ENCODE peak calls at places on chromosomes 12 and 14, in six cellular contexts. L, V, O, S, K and C are unnamed samples.
A peak's percentile ranks its signal among the peaks of the same experiment; 100 is the strongest.

GRCh38 chr12:126537961-126538530 is 1472.8 kb downstream of the AACS start:
- DNase-seq in L (no peak), V (no peak), O (no peak), S (no peak), K (no peak), C (no peak)

GRCh38 chr12:57657744-57658143 is 24.7 kb upstream of the B4GALNT1 start:
- DNase-seq in L (peak; percentile 5), V (no peak), O (no peak), S (no peak), K (no peak), C (no peak)

GRCh38 chr14:85607571-85608219 is 77.8 kb downstream of the FLRT2 start:
- DNase-seq in L (peak; percentile 97), V (no peak), O (no peak), S (no peak), K (no peak), C (peak; percentile 98)

GRCh38 chr12:67573456-67573855 is 75.1 kb upstream of the DYRK2 start:
- DNase-seq in L (no peak), V (no peak), O (no peak), S (no peak), K (no peak), C (no peak)

GRCh38 chr14:86781111-86781510 is 1211.9 kb downstream of the GALC start:
- DNase-seq in L (no peak), V (no peak), O (no peak), S (no peak), K (no peak), C (no peak)

GRCh38 chr12:90174198-90174510 is 465.5 kb upstream of the ATP2B1 start:
- DNase-seq in L (no peak), V (no peak), O (peak; percentile 14), S (no peak), K (no peak), C (peak; percentile 16)

GRCh38 chr12:41013921-41014642 is 174.0 kb upstream of the PDZRN4 start:
- DNase-seq in L (no peak), V (no peak), O (no peak), S (no peak), K (no peak), C (peak; percentile 16)

GRCh38 chr12:34395056-34396005 is 373.0 kb downstream of the ALG10 start:
- DNase-seq in L (no peak), V (no peak), O (no peak), S (no peak), K (no peak), C (no peak)

GRCh38 chr12:107635139-107635538 is 50.5 kb upstream of the PWP1 start:
- DNase-seq in L (peak; percentile 52), V (no peak), O (peak; percentile 90), S (peak; percentile 72), K (no peak), C (no peak)

GRCh38 chr14:94681300-94682060 is 69.3 kb downstream of the SERPINA3 start:
- DNase-seq in L (peak; percentile 42), V (no peak), O (peak; percentile 93), S (no peak), K (peak; percentile 29), C (no peak)

GRCh38 chr12:14999421-15000047 is 26.7 kb downstream of the PDE6H start:
- DNase-seq in L (no peak), V (no peak), O (no peak), S (no peak), K (no peak), C (peak; percentile 29)

GRCh38 chr14:38367922-38368321 is 112.0 kb upstream of the CLEC14A start:
- DNase-seq in L (no peak), V (no peak), O (no peak), S (no peak), K (no peak), C (no peak)

GRCh38 chr14:89654998-89655397 is 238.0 kb upstream of the FOXN3 start:
- DNase-seq in L (no peak), V (no peak), O (no peak), S (no peak), K (no peak), C (no peak)

GRCh38 chr14:51131516-51131915 is 36.6 kb upstream of the TRIM9 start:
- DNase-seq in L (no peak), V (no peak), O (peak; percentile 33), S (no peak), K (peak; percentile 81), C (no peak)

GRCh38 chr12:29273178-29273843 is 107.7 kb downstream of the ERGIC2 start:
- DNase-seq in L (no peak), V (no peak), O (no peak), S (no peak), K (no peak), C (no peak)
- H2AK5ac ChIP-seq in L (no peak overlapping the region), V (no peak overlapping the region), O (no peak overlapping the region), S (no peak overlapping the region), K (peak overlapping the region; percentile 7), C (no peak overlapping the region)

DNA sequence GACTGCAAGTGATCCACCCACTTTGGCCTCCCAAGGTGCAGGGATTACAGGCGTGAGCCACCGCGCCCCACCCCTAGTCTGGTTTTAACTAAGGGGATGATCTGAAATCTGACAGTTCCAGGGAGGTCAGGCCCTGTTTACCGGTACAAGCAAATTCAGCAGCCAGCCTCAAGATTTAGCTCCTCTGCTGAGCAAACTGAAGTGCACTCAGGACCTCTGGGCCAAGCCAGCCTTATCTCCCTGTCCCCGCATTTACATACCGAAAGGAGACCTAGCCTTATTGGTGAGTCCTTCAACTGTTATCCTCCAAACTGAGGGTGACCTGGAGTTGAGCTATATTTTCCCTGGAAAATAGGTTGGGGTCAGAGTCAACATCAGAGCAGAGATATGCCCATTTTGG is 835 bp upstream of the ABHD4 start:
- DNase-seq in L (no peak), V (no peak), O (peak; percentile 65), S (no peak), K (no peak), C (no peak)
- H3K4me3 ChIP-seq in L (no peak overlapping the region), V (no peak overlapping the region), O (no peak overlapping the region), S (no peak overlapping the region), K (no peak overlapping the region), C (peak overlapping the region; percentile 100)

GRCh38 chr12:31387011-31387410 is 61.1 kb upstream of the SINHCAF start:
- DNase-seq in L (no peak), V (no peak), O (peak; percentile 46), S (no peak), K (no peak), C (no peak)
- H2AK5ac ChIP-seq in L (no peak overlapping the region), V (no peak overlapping the region), O (no peak overlapping the region), S (no peak overlapping the region), K (no peak overlapping the region), C (no peak overlapping the region)

GRCh38 chr12:82912406-82912805 is 225.7 kb downstream of the TMTC2 start:
- DNase-seq in L (peak; percentile 4), V (no peak), O (no peak), S (no peak), K (no peak), C (no peak)
- H3K4me3 ChIP-seq in L (no peak overlapping the region), V (no peak overlapping the region), O (no peak overlapping the region), S (no peak overlapping the region), K (no peak overlapping the region), C (no peak overlapping the region)

GRCh38 chr12:120229071-120229582 is 28.2 kb upstream of the RPLP0 start:
- DNase-seq in L (no peak), V (no peak), O (peak; percentile 96), S (no peak), K (peak; percentile 95), C (peak; percentile 40)

GRCh38 chr12:120230326-120230973 is 29.5 kb upstream of the RPLP0 start:
- DNase-seq in L (peak; percentile 98), V (peak; percentile 80), O (peak; percentile 100), S (peak; percentile 91), K (peak; percentile 83), C (peak; percentile 96)

GRCh38 chr12:120230974-120231315 is 30.0 kb upstream of the RPLP0 start:
- DNase-seq in L (no peak), V (no peak), O (no peak), S (no peak), K (no peak), C (no peak)

GRCh38 chr12:120228291-120229070 is 27.6 kb upstream of the RPLP0 start:
- DNase-seq in L (peak; percentile 79), V (peak; percentile 83), O (peak; percentile 98), S (peak; percentile 90), K (peak; percentile 95), C (peak; percentile 84)

DNA sequence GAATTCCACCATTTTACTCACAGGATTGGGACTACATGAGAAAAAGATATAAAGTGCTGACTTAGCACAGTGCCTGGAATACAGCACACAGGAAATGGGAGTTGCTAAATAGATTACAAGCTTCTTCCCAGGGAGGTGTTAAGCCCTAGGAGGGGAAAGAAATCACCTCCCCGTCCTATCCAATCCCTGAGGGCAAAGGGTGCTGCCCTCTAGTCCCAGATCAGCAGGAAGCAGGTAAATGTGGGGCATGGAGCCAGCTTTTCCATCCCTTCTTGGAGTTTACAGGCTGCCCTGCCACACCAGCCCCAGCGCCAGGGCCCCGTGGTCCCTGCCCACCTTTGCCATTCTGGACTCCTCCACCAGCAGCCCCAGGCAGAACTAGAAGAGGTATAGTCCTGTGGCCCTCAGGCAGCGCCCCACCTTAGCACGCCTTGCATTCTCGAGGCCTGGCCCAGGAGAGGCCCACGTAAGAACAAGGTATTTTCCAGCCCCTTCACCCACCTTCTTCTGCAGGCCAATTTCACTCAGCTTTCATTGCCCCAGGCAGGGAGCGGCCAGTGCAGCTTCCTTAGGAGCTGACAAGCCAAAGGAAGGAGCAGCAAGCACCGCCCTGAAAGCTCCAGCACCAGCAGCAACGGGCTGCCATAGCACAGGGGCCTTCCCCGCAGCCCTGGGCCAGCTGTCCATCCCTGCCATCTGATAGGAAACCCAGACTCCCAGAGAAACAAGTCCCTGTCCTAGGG is 28.8 kb upstream of the RPLP0 start:
- DNase-seq in L (no peak), V (no peak), O (peak; percentile 97), S (no peak), K (peak; percentile 98), C (peak; percentile 79)
- H2AK5ac ChIP-seq in L (peak overlapping the region; percentile 100), V (peak overlapping the region; percentile 30), O (peak overlapping the region; percentile 99), S (peak overlapping the region; percentile 97), K (peak overlapping the region; percentile 87), C (peak overlapping the region; percentile 98)

GRCh38 chr12:62912644-62913043 is 22.3 kb downstream of the PPM1H start:
- DNase-seq in L (no peak), V (no peak), O (no peak), S (no peak), K (no peak), C (no peak)

GRCh38 chr12:62915130-62915529 is 19.8 kb downstream of the PPM1H start:
- DNase-seq in L (no peak), V (no peak), O (no peak), S (no peak), K (no peak), C (no peak)

GRCh38 chr12:62917066-62917465 is 17.9 kb downstream of the PPM1H start:
- DNase-seq in L (no peak), V (no peak), O (no peak), S (no peak), K (no peak), C (no peak)

GRCh38 chr12:62913380-62913779 is 21.6 kb downstream of the PPM1H start:
- DNase-seq in L (no peak), V (no peak), O (no peak), S (no peak), K (no peak), C (no peak)

GRCh38 chr12:62914443-62914909 is 20.5 kb downstream of the PPM1H start:
- DNase-seq in L (no peak), V (no peak), O (no peak), S (no peak), K (no peak), C (no peak)
- H3K4me3 ChIP-seq in L (no peak overlapping the region), V (no peak overlapping the region), O (no peak overlapping the region), S (no peak overlapping the region), K (no peak overlapping the region), C (no peak overlapping the region)